ENCODE peak calls at places on chromosomes 2 and 18, in four cellular contexts. I, H, J and E are unnamed samples.

GRCh38 chr2:81445176-81445575 is 1140.6 kb upstream of the LRRTM1 start:
- DNase-seq in I (no peak), H (no peak), J (no peak), E (no peak)

GRCh38 chr18:78640596-78640995 is 339.0 kb upstream of the SALL3 start:
- DNase-seq in I (no peak), H (no peak), J (no peak), E (no peak)

GRCh38 chr2:1478311-1479305 is 65.3 kb downstream of the TPO start:
- DNase-seq in I (no peak), H (no peak), J (no peak), E (no peak)

GRCh38 chr2:135037831-135038230 is 9.4 kb downstream of the MAP3K19 start:
- DNase-seq in I (no peak), H (no peak), J (no peak), E (no peak)

GRCh38 chr18:12423393-12423792 is 15.7 kb downstream of the PRELID3A start:
- DNase-seq in I (no peak), H (no peak), J (no peak), E (no peak)

GRCh38 chr2:227228061-227228667 is 63.7 kb downstream of the COL4A3 start:
- DNase-seq in I (no peak), H (no peak), J (peak; percentile 69), E (no peak)

GRCh38 chr18:63832470-63832869 is 55.0 kb upstream of the SERPINB2 start:
- DNase-seq in I (no peak), H (no peak), J (no peak), E (no peak)

GRCh38 chr18:77160515-77160914 is 27.9 kb upstream of the MBP start:
- DNase-seq in I (no peak), H (no peak), J (no peak), E (no peak)

GRCh38 chr18:6886931-6887330 is 157.4 kb downstream of the ARHGAP28 start:
- DNase-seq in I (no peak), H (no peak), J (no peak), E (no peak)

GRCh38 chr18:52287151-52287550 is 52.8 kb upstream of the DCC start:
- DNase-seq in I (no peak), H (no peak), J (no peak), E (no peak)

GRCh38 chr2:53913721-53914120 is 54.0 kb upstream of the GPR75 start:
- DNase-seq in I (peak; percentile 2), H (no peak), J (no peak), E (no peak)

GRCh38 chr2:209624192-209624938 is 147.3 kb upstream of the UNC80 start:
- DNase-seq in I (no peak), H (no peak), J (no peak), E (no peak)

GRCh38 chr18:79613186-79613931 is 66.2 kb upstream of the CTDP1 start:
- DNase-seq in I (no peak), H (no peak), J (no peak), E (no peak)

GRCh38 chr2:63668000-63668399 is 79.2 kb downstream of the MDH1 start:
- DNase-seq in I (no peak), H (no peak), J (no peak), E (no peak)

GRCh38 chr2:159146930-159147666 is 139.4 kb downstream of the WDSUB1 start:
- DNase-seq in I (no peak), H (no peak), J (no peak), E (no peak)

GRCh38 chr18:39960545-39960944 is 1994.5 kb upstream of the PIK3C3 start:
- DNase-seq in I (no peak), H (no peak), J (no peak), E (no peak)

GRCh38 chr2:67561411-67561965 is 164.4 kb downstream of the ETAA1 start:
- DNase-seq in I (no peak), H (peak; percentile 9), J (peak; percentile 69), E (no peak)

GRCh38 chr2:5374736-5375135 is 317.4 kb upstream of the SOX11 start:
- DNase-seq in I (no peak), H (no peak), J (no peak), E (no peak)

GRCh38 chr2:172256886-172257285 is 154.2 kb upstream of the DLX2 start:
- DNase-seq in I (no peak), H (no peak), J (peak; percentile 42), E (no peak)

GRCh38 chr2:191635333-191636234 is 42.4 kb upstream of the NABP1 start:
- DNase-seq in I (no peak), H (no peak), J (no peak), E (no peak)

GRCh38 chr18:63001861-63002260 is 286.5 kb downstream of the PHLPP1 start:
- DNase-seq in I (no peak), H (no peak), J (no peak), E (no peak)

GRCh38 chr2:182368446-182368845 is 58.4 kb downstream of the PDE1A start:
- DNase-seq in I (no peak), H (no peak), J (no peak), E (no peak)

GRCh38 chr2:71458413-71459083 is 5.2 kb downstream of the DYSF start:
- DNase-seq in I (no peak), H (no peak), J (no peak), E (no peak)

GRCh38 chr2:203594541-203594940 is 59.4 kb upstream of the RAPH1 start:
- DNase-seq in I (no peak), H (no peak), J (no peak), E (no peak)

GRCh38 chr2:60553992-60554648 is 666 bp upstream of the BCL11A start:
- DNase-seq in I (no peak), H (no peak), J (peak; percentile 47), E (peak; percentile 62)

GRCh38 chr2:51158236-51158635 is 126.3 kb upstream of the NRXN1 start:
- DNase-seq in I (no peak), H (no peak), J (no peak), E (no peak)
- TF ChIP-seq USF1 in I (no peak), H (no peak), J (no peak), E (no peak)

GRCh38 chr2:177180269-177181021 is 32.1 kb upstream of the HNRNPA3 start:
- DNase-seq in I (no peak), H (no peak), J (no peak), E (no peak)
- TF ChIP-seq USF1 in I (no peak), H (no peak), J (no peak), E (no peak)

DNA sequence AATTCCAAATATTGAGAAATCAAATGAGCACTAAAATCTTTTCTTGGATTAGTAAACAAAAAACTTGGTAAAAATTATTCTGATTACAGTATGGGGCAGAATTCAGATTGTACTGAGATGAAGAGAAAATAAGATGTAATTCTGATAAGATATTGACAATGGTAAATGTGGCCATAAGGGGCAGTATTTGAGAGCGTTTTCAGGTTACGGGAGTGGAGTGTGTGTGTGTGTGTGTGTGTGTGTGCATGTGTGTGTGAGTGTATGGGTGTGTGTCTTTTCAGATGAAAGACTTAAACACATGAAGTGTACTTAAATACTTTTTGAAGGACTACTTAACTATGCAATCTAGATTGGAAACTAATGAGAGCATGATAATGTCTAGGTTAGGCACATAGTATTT is 217.8 kb upstream of the ITGA4 start:
- DNase-seq in I (no peak), H (no peak), J (no peak), E (peak; percentile 36)
- TF ChIP-seq USF1 in I (no peak), H (no peak), J (no peak), E (no peak)

DNA sequence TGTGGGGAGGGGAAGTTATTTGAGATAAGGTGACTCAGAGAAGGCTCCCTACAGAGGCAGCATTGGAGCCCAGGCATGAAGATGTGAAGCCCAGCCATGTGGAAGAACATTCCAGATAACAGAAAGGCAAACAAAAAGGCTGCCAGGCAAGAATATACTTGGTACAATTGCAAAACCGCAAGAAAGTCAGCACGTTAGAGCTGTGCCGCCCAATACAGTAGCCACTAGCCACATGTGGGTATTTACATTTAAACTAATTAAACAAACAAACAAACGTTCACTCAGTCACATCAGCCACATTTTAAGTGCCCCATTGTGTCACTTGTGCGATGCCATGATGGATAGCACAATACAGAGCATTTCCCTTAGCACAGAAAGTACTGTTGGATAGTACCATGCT is 179.6 kb downstream of the SATB2 start:
- DNase-seq in I (no peak), H (peak; percentile 7), J (no peak), E (no peak)
- TF ChIP-seq USF1 in I (no peak), H (no peak), J (no peak), E (no peak)

GRCh38 chr2:32622570-32623310 is 5.1 kb upstream of the TTC27 start:
- DNase-seq in I (no peak), H (no peak), J (no peak), E (no peak)
- TF ChIP-seq USF1 in I (no peak), H (no peak), J (no peak), E (no peak)

GRCh38 chr18:60295776-60296175 is 76.8 kb downstream of the MC4R start:
- DNase-seq in I (no peak), H (no peak), J (no peak), E (no peak)

GRCh38 chr18:60292186-60292585 is 80.4 kb downstream of the MC4R start:
- DNase-seq in I (no peak), H (no peak), J (no peak), E (no peak)
- TF ChIP-seq USF1 in I (no peak), H (no peak), J (no peak), E (no peak)

DNA sequence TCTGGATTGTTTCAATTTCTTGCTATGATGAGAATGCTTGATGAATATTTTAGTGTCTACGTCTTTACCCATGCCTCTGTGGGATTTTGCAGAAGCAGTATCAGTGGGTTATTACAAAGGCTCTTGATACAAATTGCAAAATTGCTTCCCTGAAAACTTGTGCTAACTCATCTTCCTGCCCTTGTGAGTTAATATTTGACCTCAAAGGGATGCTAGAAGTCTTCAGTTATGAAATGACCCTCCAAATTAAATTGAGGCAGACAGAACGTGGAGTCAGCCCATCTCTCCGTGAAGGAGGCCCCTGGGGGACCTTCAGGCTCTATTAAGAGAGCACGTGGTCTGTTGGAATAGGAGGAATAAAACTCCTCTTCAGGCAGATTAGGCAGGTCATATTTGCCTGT is 239.2 kb upstream of the HS6ST1 start:
- DNase-seq in I (no peak), H (no peak), J (no peak), E (no peak)
- TF ChIP-seq USF1 in I (no peak), H (no peak), J (no peak), E (no peak)

GRCh38 chr2:126675637-126676036 is 19.7 kb downstream of the GYPC start:
- DNase-seq in I (no peak), H (no peak), J (no peak), E (no peak)
- TF ChIP-seq USF1 in I (no peak), H (no peak), J (no peak), E (no peak)

GRCh38 chr2:216139884-216140283 is 30.7 kb downstream of the XRCC5 start:
- DNase-seq in I (no peak), H (peak; percentile 13), J (peak; percentile 27), E (peak; percentile 24)
- TF ChIP-seq USF1 in I (no peak), H (no peak), J (no peak), E (no peak)

DNA sequence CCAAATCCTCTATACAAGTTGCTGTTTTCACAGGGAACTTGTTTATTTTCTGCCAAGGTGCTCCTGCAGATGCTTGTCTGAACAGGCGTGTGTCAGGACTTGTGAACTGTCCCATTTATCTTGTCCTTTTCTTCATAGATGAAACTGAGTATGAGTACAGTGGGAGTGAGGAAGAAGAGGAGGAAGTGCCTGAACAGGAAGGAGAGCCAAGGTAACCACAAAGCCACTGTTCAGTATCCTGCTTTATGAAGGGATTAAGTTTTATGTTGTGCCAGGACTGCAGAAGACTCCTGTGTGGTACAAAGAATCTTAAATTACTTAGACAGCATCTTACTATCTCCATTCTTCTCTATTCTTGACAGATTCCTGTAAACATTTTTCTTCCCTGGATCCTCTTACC is 145.0 kb downstream of the MAP4K4 start:
- DNase-seq in I (no peak), H (no peak), J (no peak), E (no peak)
- TF ChIP-seq USF1 in I (no peak), H (no peak), J (no peak), E (no peak)